ENCODE peak calls at places on chromosomes 2 and 18, in six cellular contexts. P is endodermal cell, W is cardiac muscle cell, F is AG04449, A is fibroblast of mammary gland, Z is glutamatergic neuron. B is an unnamed sample.

GRCh38 chr2:186605041-186605440 is 15.2 kb downstream of the ITGAV start:
- DNase-seq in P (no peak), W (no peak), F (no peak), A (no peak), Z (no peak), B (peak)

GRCh38 chr2:200761168-200761715 is 50.5 kb upstream of the BZW1 start:
- DNase-seq in P (no peak), W (no peak), F (no peak), A (peak), Z (no peak), B (no peak)

GRCh38 chr2:68235090-68235489 is 17.2 kb downstream of the PPP3R1 start:
- DNase-seq in P (no peak), W (no peak), F (no peak), A (no peak), Z (no peak), B (no peak)

GRCh38 chr2:96253006-96253405 is 12.8 kb downstream of the TMEM127 start:
- DNase-seq in P (no peak), W (no peak), F (no peak), A (no peak), Z (no peak), B (no peak)

GRCh38 chr18:58584219-58585127 is 44.4 kb downstream of the ALPK2 start:
- DNase-seq in P (peak), W (peak), F (no peak), A (peak), Z (no peak), B (no peak)

GRCh38 chr18:37435150-37435872 is 130.3 kb downstream of the CELF4 start:
- DNase-seq in P (no peak), W (no peak), F (no peak), A (no peak), Z (no peak), B (no peak)

GRCh38 chr2:114543106-114543806 is 100.8 kb downstream of the DPP10 start:
- DNase-seq in P (peak), W (peak), F (no peak), A (no peak), Z (no peak), B (peak)

GRCh38 chr2:160415991-160416390 is 77.6 kb downstream of the RBMS1 start:
- DNase-seq in P (no peak), W (no peak), F (no peak), A (peak), Z (no peak), B (no peak)

GRCh38 chr2:109435866-109436634 is 177.7 kb downstream of the SEPTIN10 start:
- DNase-seq in P (no peak), W (no peak), F (no peak), A (peak), Z (no peak), B (no peak)

GRCh38 chr2:120896904-120897303 is 161.2 kb downstream of the GLI2 start:
- DNase-seq in P (no peak), W (no peak), F (no peak), A (no peak), Z (no peak), B (no peak)

GRCh38 chr2:177572236-177572671 is 179.7 kb downstream of the AGPS start:
- DNase-seq in P (no peak), W (no peak), F (no peak), A (peak), Z (no peak), B (no peak)

GRCh38 chr2:162317910-162318279 is 589 bp downstream of the IFIH1 start:
- DNase-seq in P (peak), W (no peak), F (no peak), A (peak), Z (no peak), B (peak)

GRCh38 chr2:88627055-88627855 is at the start of gene EIF2AK3:
- DNase-seq in P (peak), W (peak), F (peak), A (peak), Z (peak), B (peak)

GRCh38 chr2:33009249-33009648 is 62.5 kb downstream of the LTBP1 start:
- DNase-seq in P (no peak), W (no peak), F (no peak), A (no peak), Z (no peak), B (no peak)

GRCh38 chr2:12110074-12110473 is 363.6 kb downstream of the LPIN1 start:
- DNase-seq in P (no peak), W (no peak), F (no peak), A (peak), Z (no peak), B (no peak)

GRCh38 chr2:98570356-98570755 is 38.0 kb downstream of the COA5 start:
- DNase-seq in P (no peak), W (no peak), F (no peak), A (no peak), Z (no peak), B (no peak)

GRCh38 chr18:3451989-3452749 is 2.2 kb downstream of the TGIF1 start:
- DNase-seq in P (peak), W (peak), F (no peak), A (peak), Z (peak), B (peak)

GRCh38 chr2:54725343-54726099 is 2.1 kb downstream of the EML6 start:
- DNase-seq in P (no peak), W (no peak), F (no peak), A (no peak), Z (no peak), B (peak)

GRCh38 chr2:11539317-11540147 is 5.7 kb downstream of the GREB1 start:
- DNase-seq in P (peak), W (peak), F (no peak), A (peak), Z (no peak), B (no peak)

GRCh38 chr2:120772261-120772660 is 36.6 kb downstream of the GLI2 start:
- DNase-seq in P (peak), W (no peak), F (no peak), A (peak), Z (peak), B (no peak)

GRCh38 chr2:72149556-72150156 is 2.0 kb upstream of the CYP26B1 start:
- DNase-seq in P (no peak), W (peak), F (no peak), A (no peak), Z (no peak), B (no peak)

GRCh38 chr2:105903051-105903674 is 158.5 kb downstream of the NCK2 start:
- DNase-seq in P (no peak), W (no peak), F (no peak), A (no peak), Z (no peak), B (no peak)

GRCh38 chr2:232927793-232928563 is 57.9 kb downstream of the SNORC start:
- DNase-seq in P (no peak), W (no peak), F (no peak), A (no peak), Z (peak), B (peak)

GRCh38 chr2:218648473-218649100 is 10.8 kb downstream of the ZNF142 start:
- DNase-seq in P (peak), W (peak), F (no peak), A (peak), Z (peak), B (peak)

GRCh38 chr2:228318218-228318617 is 136.7 kb upstream of the SPHKAP start:
- DNase-seq in P (peak), W (peak), F (no peak), A (peak), Z (peak), B (peak)

GRCh38 chr2:85758361-85759256 is 4.8 kb downstream of the ATOH8 start:
- DNase-seq in P (no peak), W (no peak), F (no peak), A (no peak), Z (peak), B (no peak)

GRCh38 chr18:55529581-55529980 is 58.4 kb downstream of the TCF4 start:
- DNase-seq in P (no peak), W (no peak), F (no peak), A (no peak), Z (no peak), B (no peak)

GRCh38 chr2:128783896-128784295 is 465.2 kb upstream of the HS6ST1 start:
- DNase-seq in P (no peak), W (no peak), F (no peak), A (no peak), Z (no peak), B (no peak)

GRCh38 chr2:106189325-106189724 is 4.8 kb downstream of the UXS1 start:
- DNase-seq in P (peak), W (no peak), F (no peak), A (no peak), Z (no peak), B (no peak)

GRCh38 chr2:28821295-28821958 is 10.8 kb downstream of the SPDYA start:
- DNase-seq in P (peak), W (peak), F (no peak), A (peak), Z (no peak), B (peak)

GRCh38 chr18:54961016-54961423 is 1.8 kb upstream of the CCDC68 start:
- DNase-seq in P (no peak), W (no peak), F (no peak), A (no peak), Z (no peak), B (no peak)

GRCh38 chr2:12684471-12684936 is 32.2 kb upstream of the TRIB2 start:
- DNase-seq in P (no peak), W (no peak), F (peak), A (peak), Z (no peak), B (no peak)

GRCh38 chr2:148989882-148990493 is 48.5 kb upstream of the LYPD6B start:
- DNase-seq in P (peak), W (peak), F (peak), A (peak), Z (no peak), B (peak)

GRCh38 chr2:151819920-151820319 is 8.3 kb downstream of the ARL5A start:
- DNase-seq in P (no peak), W (no peak), F (no peak), A (no peak), Z (no peak), B (no peak)

GRCh38 chr2:31987454-31987853 is 23.4 kb downstream of the MEMO1 start:
- DNase-seq in P (no peak), W (no peak), F (no peak), A (peak), Z (no peak), B (no peak)

GRCh38 chr2:85277416-85278158 is 50.2 kb downstream of the TGOLN2 start:
- DNase-seq in P (no peak), W (peak), F (no peak), A (peak), Z (no peak), B (no peak)

GRCh38 chr2:111702119-111702808 is 181.7 kb downstream of the ANAPC1 start:
- DNase-seq in P (peak), W (peak), F (no peak), A (peak), Z (peak), B (peak)

GRCh38 chr2:143263045-143263625 is 133.9 kb downstream of the ARHGAP15 start:
- DNase-seq in P (peak), W (no peak), F (no peak), A (peak), Z (no peak), B (no peak)
- TF ChIP-seq CTCF in P (peak), W (no peak), F (no peak), A (peak), Z (peak), B (peak)

DNA sequence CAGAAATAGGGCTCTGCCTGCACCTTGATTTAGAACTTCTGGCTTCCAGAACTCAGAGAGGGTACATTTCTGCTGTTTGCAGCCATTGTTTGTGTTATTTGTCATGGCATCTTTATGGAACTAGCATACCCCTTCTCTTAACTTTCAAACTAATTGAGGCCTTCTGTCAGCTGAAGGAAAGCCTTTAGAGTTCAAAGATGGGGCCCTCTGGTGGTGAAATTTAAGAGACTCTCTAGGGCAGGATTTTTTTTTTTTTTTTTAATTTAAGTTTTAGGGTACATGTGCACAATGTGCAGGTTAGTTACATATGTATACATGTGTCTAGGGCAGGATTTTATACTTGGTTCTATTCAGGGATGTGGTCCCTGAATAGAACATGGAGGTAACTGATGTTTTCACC is 260.6 kb upstream of the LINC00305 start:
- DNase-seq in P (no peak), W (peak), F (no peak), A (peak), Z (no peak), B (peak)
- TF ChIP-seq CTCF in P (peak), W (no peak), F (no peak), A (peak), Z (peak), B (peak)

GRCh38 chr18:49728542-49728941 is 84.8 kb downstream of the ACAA2 start:
- DNase-seq in P (peak), W (peak), F (no peak), A (peak), Z (peak), B (peak)
- TF ChIP-seq CTCF in P (peak), W (peak), F (peak), A (peak), Z (peak), B (peak)

DNA sequence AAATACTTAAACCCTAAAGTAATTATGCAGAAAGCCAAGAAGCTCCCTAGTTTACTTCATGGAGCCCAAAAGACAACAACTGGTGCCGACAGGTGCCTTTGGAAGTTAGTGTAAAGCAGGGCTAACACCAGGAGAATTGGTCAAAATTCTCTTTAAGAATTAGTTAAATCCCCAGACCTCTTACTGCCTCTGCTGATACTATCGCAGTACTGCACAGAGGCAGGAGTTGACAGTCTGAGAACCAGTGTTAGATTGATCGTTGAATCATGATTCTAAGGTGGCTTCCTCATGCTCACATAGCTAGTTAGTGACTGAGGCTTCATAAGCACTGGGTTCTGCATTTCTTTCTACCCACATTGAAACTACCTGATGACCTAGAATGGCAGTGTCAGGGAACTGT is 445.0 kb downstream of the XIRP2 start:
- DNase-seq in P (peak), W (peak), F (no peak), A (no peak), Z (no peak), B (no peak)
- TF ChIP-seq CTCF in P (peak), W (no peak), F (no peak), A (no peak), Z (no peak), B (no peak)

DNA sequence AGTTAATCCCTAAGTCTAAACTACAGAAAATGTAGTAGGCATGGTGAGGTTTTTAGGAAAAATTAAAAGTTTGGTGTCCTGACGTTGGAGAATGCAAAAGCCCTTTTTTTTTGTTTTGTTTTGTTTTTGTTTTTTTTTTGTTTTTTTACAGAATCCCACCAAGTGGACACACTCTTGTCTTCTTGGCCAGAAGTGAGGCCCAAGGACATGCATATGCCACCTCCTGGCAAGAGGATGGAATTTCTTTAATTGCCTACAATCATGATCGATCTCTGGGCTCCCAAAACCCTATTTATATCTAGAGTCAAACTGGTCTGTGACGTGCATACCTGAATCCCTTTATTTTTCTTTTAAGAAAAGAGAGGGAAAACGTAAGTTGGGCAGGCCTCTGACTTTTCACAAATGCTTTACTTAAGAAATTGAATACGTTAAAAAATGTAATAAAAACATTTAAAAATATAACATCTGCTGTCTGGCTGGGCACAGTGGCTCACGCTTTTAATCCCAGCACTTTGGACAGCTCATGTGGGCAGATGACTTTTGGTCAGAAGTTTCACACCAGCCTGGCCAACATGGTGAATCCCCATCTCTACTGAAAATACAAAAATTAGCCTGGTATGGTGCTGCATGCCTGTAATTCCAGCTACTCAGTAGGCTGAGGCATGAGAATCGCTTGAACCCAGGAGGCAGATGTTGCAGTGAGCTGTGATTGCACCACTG is 502.7 kb downstream of the CBLN2 start:
- DNase-seq in P (no peak), W (no peak), F (no peak), A (no peak), Z (no peak), B (no peak)
- TF ChIP-seq CTCF in P (peak), W (no peak), F (no peak), A (no peak), Z (no peak), B (no peak)

DNA sequence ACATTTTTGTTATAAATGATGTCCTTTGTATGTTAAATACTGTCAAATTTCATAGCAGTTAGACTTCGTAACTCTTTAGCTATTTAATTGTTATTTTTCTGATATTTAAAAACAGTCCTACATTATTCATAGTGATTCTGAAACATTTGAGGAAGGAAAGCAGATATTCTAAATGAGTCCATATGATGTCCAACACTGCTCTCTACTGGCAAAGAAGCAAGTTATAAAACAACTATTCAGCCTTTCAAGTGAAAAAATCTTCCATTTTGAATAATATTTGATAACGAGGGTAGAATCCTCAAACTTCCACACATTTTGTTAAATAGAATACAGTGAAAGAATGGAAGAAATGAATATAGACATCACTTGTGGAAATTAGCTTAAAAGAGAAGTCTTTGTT is 220.8 kb downstream of the GULP1 start:
- DNase-seq in P (no peak), W (peak), F (no peak), A (peak), Z (no peak), B (no peak)
- TF ChIP-seq CTCF in P (peak), W (peak), F (peak), A (peak), Z (peak), B (peak)

DNA sequence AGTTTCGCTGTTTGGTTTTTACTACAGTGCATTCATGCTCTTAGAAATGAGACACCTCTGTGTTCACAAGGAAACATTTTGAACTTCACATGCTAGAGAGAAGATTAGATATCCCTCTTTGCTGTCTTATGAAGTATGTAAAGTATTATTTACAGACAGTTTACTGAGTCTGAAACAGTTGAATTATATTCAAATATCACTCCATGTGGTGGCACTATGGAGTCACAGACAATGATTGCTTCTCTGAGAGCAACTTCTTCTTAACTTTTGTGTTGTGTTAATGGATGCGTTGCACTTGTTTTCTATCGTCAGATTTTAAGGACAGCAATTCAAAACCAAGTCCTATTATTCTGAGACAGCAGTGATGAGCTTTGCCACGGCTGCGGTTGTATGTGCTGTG is 823.6 kb downstream of the GALR1 start:
- DNase-seq in P (no peak), W (no peak), F (no peak), A (no peak), Z (no peak), B (no peak)
- TF ChIP-seq CTCF in P (peak), W (no peak), F (no peak), A (no peak), Z (peak), B (no peak)

DNA sequence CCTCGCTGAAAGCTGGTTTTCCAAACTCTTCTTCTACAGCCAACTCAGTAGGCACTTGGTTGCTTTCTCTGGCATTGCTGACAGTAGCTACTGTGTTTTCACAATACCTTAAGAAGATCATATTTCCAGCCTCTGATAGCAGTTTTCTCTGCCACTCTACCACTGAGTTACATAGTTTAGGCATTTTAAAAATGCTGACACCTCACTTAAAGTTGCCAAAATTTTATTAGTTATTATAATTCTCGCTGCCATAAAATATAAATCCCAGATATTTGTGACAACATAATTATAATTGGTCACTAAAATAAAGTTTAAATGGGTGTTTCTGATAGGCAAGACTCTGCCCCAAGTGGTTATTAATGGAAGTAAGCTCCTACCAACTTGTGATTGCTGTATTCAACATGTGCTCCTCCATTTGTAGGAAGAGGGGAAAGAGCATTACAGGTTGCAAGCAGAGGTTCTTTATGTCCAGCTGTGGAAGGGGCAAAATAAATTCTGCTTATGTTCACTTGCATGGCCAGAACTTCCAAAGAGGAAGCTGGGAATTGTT is 1202.8 kb downstream of the CNTNAP5 start:
- DNase-seq in P (no peak), W (no peak), F (no peak), A (no peak), Z (no peak), B (no peak)
- TF ChIP-seq CTCF in P (peak), W (peak), F (no peak), A (no peak), Z (peak), B (peak)